ENCODE peak calls at places on chromosomes 2 and 18, in four cellular contexts. One of them, this sample, is unnamed.
A peak's percentile ranks its signal among the peaks of the same experiment; 100 is the strongest.

GRCh38 chr2:206728277-206729199 is 10.3 kb upstream of the DYTN start:
- DNase-seq in SK-N-SH: no peak
- DNase-seq in GM12878: no peak
- DNase-seq in H1: no peak
- DNase-seq in this sample: no peak

GRCh38 chr2:150062416-150062815 is 425.1 kb downstream of the RND3 start:
- DNase-seq in GM12878: no peak
- DNase-seq in SK-N-SH: no peak
- DNase-seq in H1: no peak
- DNase-seq in this sample: no peak

GRCh38 chr18:61893304-61893970 is 630 bp upstream of the RNF152 start:
- DNase-seq in H1: no peak
- DNase-seq in SK-N-SH: peak; percentile 94
- DNase-seq in GM12878: no peak
- DNase-seq in this sample: peak; percentile 3

GRCh38 chr18:3213231-3214059 is 6.3 kb downstream of the MYOM1 start:
- DNase-seq in SK-N-SH: peak; percentile 16
- DNase-seq in GM12878: no peak
- DNase-seq in H1: no peak
- DNase-seq in this sample: no peak

GRCh38 chr2:58578276-58578675 is 337.2 kb upstream of the FANCL start:
- DNase-seq in SK-N-SH: no peak
- DNase-seq in GM12878: no peak
- DNase-seq in H1: no peak
- DNase-seq in this sample: no peak

GRCh38 chr2:164967349-164967748 is 12.0 kb upstream of the SLC38A11 start:
- DNase-seq in H1: no peak
- DNase-seq in GM12878: no peak
- DNase-seq in SK-N-SH: no peak
- DNase-seq in this sample: no peak

GRCh38 chr2:240217431-240218301 is 77.2 kb upstream of the OTOS start:
- DNase-seq in SK-N-SH: no peak
- DNase-seq in H1: no peak
- DNase-seq in GM12878: no peak
- DNase-seq in this sample: peak; percentile 56

GRCh38 chr18:8858888-8859511 is 153.6 kb downstream of the MTCL1 start:
- DNase-seq in H1: no peak
- DNase-seq in SK-N-SH: no peak
- DNase-seq in GM12878: no peak
- DNase-seq in this sample: peak; percentile 31

GRCh38 chr18:3305933-3306332 is 44.0 kb downstream of the MYL12B start:
- DNase-seq in GM12878: no peak
- DNase-seq in H1: no peak
- DNase-seq in SK-N-SH: no peak
- DNase-seq in this sample: peak; percentile 49

DNA sequence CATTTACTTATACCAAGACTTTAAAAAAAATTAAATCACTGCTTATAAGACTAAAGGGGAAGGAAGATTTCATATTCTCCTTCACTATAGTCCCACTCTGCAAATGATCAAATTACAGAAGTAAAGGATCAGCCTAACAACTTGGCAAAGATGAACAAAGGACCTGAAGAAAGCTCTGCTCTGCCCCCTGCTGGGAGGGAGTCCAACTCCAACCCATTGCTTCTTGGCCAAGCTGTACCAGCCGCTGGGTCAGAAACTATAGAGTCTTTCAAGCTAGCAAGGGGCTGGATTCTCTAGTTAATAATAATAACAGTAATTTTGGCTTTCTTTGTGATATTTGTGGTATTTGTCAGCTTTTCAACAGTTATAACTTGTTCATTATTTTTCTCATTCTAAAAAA is 927.0 kb upstream of the CRIM1 start:
- DNase-seq in SK-N-SH: peak; percentile 19
- DNase-seq in H1: peak; percentile 25
- DNase-seq in GM12878: no peak
- DNase-seq in this sample: peak; percentile 36
- TF ChIP-seq NRF1 in SK-N-SH: no peak
- TF ChIP-seq NRF1 in H1: no peak
- TF ChIP-seq NRF1 in GM12878: no peak
- TF ChIP-seq NRF1 in this sample: no peak

GRCh38 chr2:182077451-182078142 is 91.9 kb downstream of the PPP1R1C start:
- DNase-seq in SK-N-SH: peak; percentile 28
- DNase-seq in GM12878: no peak
- DNase-seq in H1: no peak
- DNase-seq in this sample: peak; percentile 7
- TF ChIP-seq NRF1 in SK-N-SH: no peak
- TF ChIP-seq NRF1 in GM12878: no peak
- TF ChIP-seq NRF1 in H1: no peak
- TF ChIP-seq NRF1 in this sample: no peak

GRCh38 chr2:55010915-55011314 is 39.3 kb downstream of the RTN4 start:
- DNase-seq in H1: no peak
- DNase-seq in SK-N-SH: no peak
- DNase-seq in GM12878: no peak
- DNase-seq in this sample: no peak

GRCh38 chr2:55009277-55010055 is 40.8 kb downstream of the RTN4 start:
- DNase-seq in SK-N-SH: no peak
- DNase-seq in GM12878: no peak
- DNase-seq in H1: no peak
- DNase-seq in this sample: no peak

GRCh38 chr2:55012648-55013484 is 37.4 kb downstream of the RTN4 start:
- DNase-seq in SK-N-SH: no peak
- DNase-seq in GM12878: no peak
- DNase-seq in H1: no peak
- DNase-seq in this sample: no peak

GRCh38 chr2:55011741-55012574 is 38.3 kb downstream of the RTN4 start:
- DNase-seq in GM12878: no peak
- DNase-seq in H1: no peak
- DNase-seq in SK-N-SH: no peak
- DNase-seq in this sample: no peak

DNA sequence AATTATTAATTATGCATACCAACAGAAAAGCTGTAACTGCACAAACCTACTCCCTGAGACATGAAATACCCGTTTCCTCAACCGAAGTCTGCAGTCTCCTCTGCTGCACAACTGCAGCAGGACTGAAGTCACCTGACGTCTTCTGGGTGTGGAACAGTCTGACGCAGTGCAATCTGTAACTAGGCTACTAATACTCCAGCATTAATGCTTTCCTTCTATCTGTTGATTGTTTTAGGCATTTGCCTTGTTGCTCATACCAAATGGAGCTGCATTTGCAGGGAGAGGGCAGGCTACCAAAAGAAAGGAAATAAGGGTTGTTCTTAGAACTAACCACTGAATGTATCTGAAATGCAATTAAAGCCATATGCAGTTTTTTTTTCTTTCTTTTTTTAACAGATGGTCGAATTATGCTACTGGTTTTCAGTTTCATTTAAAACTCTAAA is 40.1 kb downstream of the RTN4 start:
- DNase-seq in SK-N-SH: no peak
- DNase-seq in H1: no peak
- DNase-seq in GM12878: peak; percentile 60
- DNase-seq in this sample: peak; percentile 57
- TF ChIP-seq NRF1 in SK-N-SH: no peak
- TF ChIP-seq NRF1 in H1: no peak
- TF ChIP-seq NRF1 in GM12878: no peak
- TF ChIP-seq NRF1 in this sample: no peak

GRCh38 chr18:46683252-46683651 is 26.2 kb upstream of the LOXHD1 start:
- DNase-seq in H1: no peak
- DNase-seq in SK-N-SH: no peak
- DNase-seq in GM12878: no peak
- DNase-seq in this sample: no peak
- TF ChIP-seq NRF1 in H1: no peak
- TF ChIP-seq NRF1 in SK-N-SH: no peak
- TF ChIP-seq NRF1 in GM12878: no peak
- TF ChIP-seq NRF1 in this sample: no peak

GRCh38 chr2:126804347-126804746 is 94.3 kb upstream of the TEX51 start:
- DNase-seq in GM12878: no peak
- DNase-seq in SK-N-SH: no peak
- DNase-seq in H1: no peak
- DNase-seq in this sample: no peak

GRCh38 chr2:126810001-126810400 is 88.7 kb upstream of the TEX51 start:
- DNase-seq in SK-N-SH: no peak
- DNase-seq in GM12878: no peak
- DNase-seq in H1: no peak
- DNase-seq in this sample: no peak

GRCh38 chr2:126811101-126811500 is 87.6 kb upstream of the TEX51 start:
- DNase-seq in H1: no peak
- DNase-seq in GM12878: no peak
- DNase-seq in SK-N-SH: no peak
- DNase-seq in this sample: no peak

GRCh38 chr2:126809357-126809756 is 89.3 kb upstream of the TEX51 start:
- DNase-seq in GM12878: no peak
- DNase-seq in H1: no peak
- DNase-seq in SK-N-SH: no peak
- DNase-seq in this sample: no peak

GRCh38 chr2:126808929-126809328 is 89.8 kb upstream of the TEX51 start:
- DNase-seq in H1: peak; percentile 41
- DNase-seq in GM12878: no peak
- DNase-seq in SK-N-SH: no peak
- DNase-seq in this sample: no peak
- TF ChIP-seq NRF1 in H1: no peak
- TF ChIP-seq NRF1 in GM12878: no peak
- TF ChIP-seq NRF1 in SK-N-SH: no peak
- TF ChIP-seq NRF1 in this sample: no peak

GRCh38 chr2:48120759-48121242 is 214.5 kb upstream of the FBXO11 start:
- DNase-seq in SK-N-SH: no peak
- DNase-seq in H1: no peak
- DNase-seq in GM12878: no peak
- DNase-seq in this sample: no peak
- TF ChIP-seq NRF1 in SK-N-SH: no peak
- TF ChIP-seq NRF1 in H1: no peak
- TF ChIP-seq NRF1 in GM12878: no peak
- TF ChIP-seq NRF1 in this sample: no peak

DNA sequence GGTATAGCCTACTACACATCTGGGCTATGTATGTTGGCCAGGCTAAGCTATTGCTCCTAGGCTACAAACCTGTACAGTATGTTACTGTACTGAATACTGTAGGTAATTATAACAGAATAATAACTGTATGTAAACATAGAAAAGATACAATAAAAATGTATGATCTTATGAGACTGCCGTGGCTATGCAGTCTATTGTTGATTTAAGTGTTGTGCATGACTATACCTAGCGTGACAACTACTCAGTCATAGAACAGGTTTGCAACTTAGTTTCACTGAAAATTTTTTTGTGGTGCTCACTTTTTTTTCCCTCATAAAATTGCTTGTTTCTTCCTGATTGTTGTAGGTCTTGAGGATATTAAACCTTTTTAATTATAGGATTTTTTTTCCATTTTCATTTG is 25.9 kb downstream of the KCMF1 start:
- DNase-seq in SK-N-SH: no peak
- DNase-seq in GM12878: no peak
- DNase-seq in H1: no peak
- DNase-seq in this sample: no peak
- TF ChIP-seq NRF1 in SK-N-SH: no peak
- TF ChIP-seq NRF1 in GM12878: no peak
- TF ChIP-seq NRF1 in H1: no peak
- TF ChIP-seq NRF1 in this sample: no peak

DNA sequence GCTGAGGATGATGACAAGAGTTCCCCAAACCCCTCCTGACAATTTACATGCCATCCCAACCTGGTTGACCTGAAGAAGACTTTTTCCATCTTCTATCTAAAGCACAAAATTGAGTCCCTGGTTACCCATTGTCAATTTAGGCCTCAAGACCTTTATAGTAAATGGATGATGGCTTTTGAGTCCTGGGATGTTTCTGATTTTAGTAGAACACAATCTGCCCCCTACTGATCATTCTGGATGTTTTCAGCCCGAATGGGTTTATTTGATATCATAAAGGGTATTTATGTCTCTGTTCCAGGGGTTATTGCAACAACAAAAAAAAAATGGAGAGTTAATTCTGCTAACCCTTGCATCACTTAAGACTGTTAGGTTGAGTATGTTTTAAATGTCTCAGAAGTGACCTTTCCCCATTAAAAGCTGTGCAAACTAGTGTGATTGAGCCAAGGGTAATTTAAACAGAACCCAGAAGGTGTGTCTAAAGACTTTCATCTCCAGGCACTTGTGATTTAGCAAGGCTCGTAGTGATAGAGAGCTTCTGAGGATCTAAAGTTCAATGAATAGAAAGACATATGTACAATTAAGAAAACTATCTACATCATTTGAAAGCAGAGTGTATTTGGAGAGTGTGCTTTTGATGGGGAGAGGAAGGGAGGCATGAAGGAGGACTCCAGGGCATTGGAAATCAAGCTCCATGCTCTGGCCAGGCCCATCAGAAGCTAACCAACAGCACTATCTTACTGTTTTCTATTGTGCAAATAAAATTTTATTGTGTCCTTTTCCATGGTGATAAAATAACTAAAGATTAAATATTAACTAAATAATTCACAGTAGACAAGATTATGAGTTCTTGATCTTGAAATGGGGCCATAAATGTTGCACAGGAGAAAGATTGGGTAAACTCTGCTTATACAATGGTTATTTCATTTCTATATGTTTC is 96.6 kb upstream of the NOSTRIN start:
- DNase-seq in H1: no peak
- DNase-seq in GM12878: no peak
- DNase-seq in SK-N-SH: no peak
- DNase-seq in this sample: peak; percentile 22
- TF ChIP-seq NRF1 in H1: no peak
- TF ChIP-seq NRF1 in GM12878: no peak
- TF ChIP-seq NRF1 in SK-N-SH: no peak
- TF ChIP-seq NRF1 in this sample: no peak

GRCh38 chr2:173264152-173264551 is 90.5 kb upstream of the CDCA7 start:
- DNase-seq in H1: no peak
- DNase-seq in SK-N-SH: no peak
- DNase-seq in GM12878: no peak
- DNase-seq in this sample: no peak

DNA sequence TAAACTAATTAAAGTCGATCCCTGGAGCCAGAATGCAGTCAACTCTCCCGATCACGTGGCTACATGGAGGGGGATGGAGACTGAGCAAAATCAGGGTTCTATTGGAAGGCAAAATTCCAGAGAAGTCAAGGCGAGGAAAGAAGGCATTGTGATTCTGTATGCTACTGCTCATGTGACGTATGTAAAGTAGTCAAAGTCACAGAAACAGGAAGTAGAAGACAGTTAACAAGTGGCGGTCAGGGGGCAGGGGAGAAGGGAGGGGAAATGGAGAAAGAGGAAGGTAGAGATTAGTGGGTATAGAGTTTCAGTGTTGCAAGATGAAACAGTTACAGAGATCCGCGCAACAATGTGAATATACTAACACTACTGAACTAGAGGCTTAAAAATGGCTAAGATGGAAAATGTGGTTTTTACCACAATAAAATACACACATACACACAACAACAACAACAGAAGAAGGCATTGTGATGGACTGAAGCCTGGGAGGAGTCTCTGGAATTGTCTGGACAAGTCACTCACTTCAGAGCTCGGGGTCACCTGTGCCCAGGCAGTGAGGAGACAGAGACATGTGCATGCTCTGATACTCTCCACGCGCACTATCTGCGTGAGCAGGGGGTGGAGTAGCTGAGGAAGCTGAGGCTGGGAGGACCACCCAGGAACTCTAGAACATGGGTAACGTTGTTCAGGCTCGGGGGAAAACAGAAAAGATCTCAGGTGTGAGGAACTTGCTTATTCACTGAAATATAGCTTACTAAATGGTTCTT is 89.9 kb upstream of the CDCA7 start:
- DNase-seq in SK-N-SH: no peak
- DNase-seq in GM12878: peak; percentile 55
- DNase-seq in H1: no peak
- DNase-seq in this sample: peak; percentile 21
- TF ChIP-seq NRF1 in SK-N-SH: no peak
- TF ChIP-seq NRF1 in GM12878: no peak
- TF ChIP-seq NRF1 in H1: no peak
- TF ChIP-seq NRF1 in this sample: no peak

This sample was measured in K562.